ENCODE peak calls at places on chromosomes 12 and 14, in five cellular contexts. One of them, this sample, is unnamed. For H3K4me1, the result is how much of the 10 kb centered on the place peaks cover.

GRCh38 chr12:16350682-16351081 is 3.2 kb downstream of the MGST1 start:
- DNase-seq in PC-3: peak
- DNase-seq in HCT116: peak
- DNase-seq in OCI-LY7: no peak
- DNase-seq in hepatocyte: peak
- DNase-seq in this sample: peak

GRCh38 chr12:122681814-122682213 is 21.3 kb downstream of the HCAR2 start:
- DNase-seq in PC-3: no peak
- DNase-seq in HCT116: no peak
- DNase-seq in OCI-LY7: no peak
- DNase-seq in hepatocyte: no peak
- DNase-seq in this sample: peak

GRCh38 chr12:14810953-14811483 is 3.0 kb downstream of the SMCO3 start:
- DNase-seq in PC-3: peak
- DNase-seq in HCT116: no peak
- DNase-seq in OCI-LY7: peak
- DNase-seq in hepatocyte: peak
- DNase-seq in this sample: peak

GRCh38 chr14:102717211-102717610 is 60.0 kb upstream of the TRAF3 start:
- DNase-seq in PC-3: no peak
- DNase-seq in HCT116: no peak
- DNase-seq in OCI-LY7: no peak
- DNase-seq in hepatocyte: no peak
- DNase-seq in this sample: no peak

GRCh38 chr12:16046266-16046665 is 135.1 kb downstream of the DERA start:
- DNase-seq in PC-3: no peak
- DNase-seq in HCT116: no peak
- DNase-seq in OCI-LY7: no peak
- DNase-seq in hepatocyte: no peak
- DNase-seq in this sample: no peak

GRCh38 chr12:98696036-98696646 is 51.1 kb downstream of the APAF1 start:
- DNase-seq in PC-3: no peak
- DNase-seq in HCT116: no peak
- DNase-seq in OCI-LY7: no peak
- DNase-seq in hepatocyte: no peak
- DNase-seq in this sample: no peak

GRCh38 chr12:93573552-93574223 is 1.2 kb downstream of the SOCS2 start:
- DNase-seq in PC-3: peak
- DNase-seq in HCT116: no peak
- DNase-seq in OCI-LY7: no peak
- DNase-seq in hepatocyte: peak
- DNase-seq in this sample: peak

GRCh38 chr14:71359823-71360222 is 452.6 kb downstream of the PCNX1 start:
- DNase-seq in PC-3: no peak
- DNase-seq in HCT116: no peak
- DNase-seq in OCI-LY7: no peak
- DNase-seq in hepatocyte: no peak
- DNase-seq in this sample: no peak

GRCh38 chr12:46246021-46246700 is 22.7 kb downstream of the SLC38A1 start:
- DNase-seq in PC-3: no peak
- DNase-seq in HCT116: no peak
- DNase-seq in OCI-LY7: no peak
- DNase-seq in hepatocyte: no peak
- DNase-seq in this sample: no peak

GRCh38 chr12:55073043-55074022 is 52.9 kb upstream of the OR9K2 start:
- DNase-seq in PC-3: peak
- DNase-seq in HCT116: peak
- DNase-seq in OCI-LY7: peak
- DNase-seq in hepatocyte: peak
- DNase-seq in this sample: peak

GRCh38 chr14:51643137-51643536 is 8.6 kb upstream of the FRMD6 start:
- DNase-seq in PC-3: peak
- DNase-seq in HCT116: no peak
- DNase-seq in OCI-LY7: no peak
- DNase-seq in hepatocyte: no peak
- DNase-seq in this sample: peak

GRCh38 chr12:131454418-131455217 is 256.3 kb upstream of the SFSWAP start:
- DNase-seq in PC-3: peak
- DNase-seq in HCT116: peak
- DNase-seq in OCI-LY7: peak
- DNase-seq in hepatocyte: peak
- DNase-seq in this sample: peak

DNA sequence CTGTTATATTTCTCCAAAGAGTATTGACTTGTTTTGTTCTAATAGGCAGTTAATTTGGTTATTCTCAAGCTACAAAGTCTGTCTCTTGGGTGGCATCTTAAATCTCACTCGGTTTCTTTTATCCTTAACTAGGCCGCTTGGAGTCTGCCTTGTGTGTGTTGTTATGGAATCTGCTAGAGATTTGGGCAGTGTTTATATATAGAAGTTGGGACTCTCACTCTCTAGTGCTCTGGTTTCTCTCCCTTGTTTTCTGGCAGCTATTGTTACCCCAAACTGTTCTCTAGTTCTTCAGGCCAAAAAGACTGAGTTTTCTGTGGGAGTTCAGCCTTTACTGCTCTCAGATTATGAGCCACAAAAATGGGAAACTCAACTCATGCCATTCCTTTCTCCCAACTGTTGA is 11.0 kb downstream of the PSMA6 start:
- DNase-seq in PC-3: no peak
- DNase-seq in HCT116: no peak
- DNase-seq in OCI-LY7: no peak
- DNase-seq in hepatocyte: no peak
- DNase-seq in this sample: no peak
- H3K4me1 ChIP-seq in PC-3: under half
- H3K4me1 ChIP-seq in HCT116: under half
- H3K4me1 ChIP-seq in OCI-LY7: under half
- H3K4me1 ChIP-seq in hepatocyte: under half
- H3K4me1 ChIP-seq in this sample: under half

GRCh38 chr12:105172037-105172436 is 63.9 kb downstream of the APPL2 start:
- DNase-seq in PC-3: no peak
- DNase-seq in HCT116: no peak
- DNase-seq in OCI-LY7: no peak
- DNase-seq in hepatocyte: no peak
- DNase-seq in this sample: no peak

GRCh38 chr12:105175397-105175990 is 60.5 kb downstream of the APPL2 start:
- DNase-seq in PC-3: no peak
- DNase-seq in HCT116: no peak
- DNase-seq in OCI-LY7: no peak
- DNase-seq in hepatocyte: no peak
- DNase-seq in this sample: no peak

GRCh38 chr12:105177208-105177607 is 58.8 kb downstream of the APPL2 start:
- DNase-seq in PC-3: no peak
- DNase-seq in HCT116: no peak
- DNase-seq in OCI-LY7: no peak
- DNase-seq in hepatocyte: no peak
- DNase-seq in this sample: no peak
- TF ChIP-seq EZH2phosphoT487 in PC-3: no peak
- TF ChIP-seq EZH2phosphoT487 in HCT116: no peak
- TF ChIP-seq EZH2phosphoT487 in OCI-LY7: no peak
- TF ChIP-seq EZH2phosphoT487 in hepatocyte: no peak
- TF ChIP-seq EZH2phosphoT487 in this sample: no peak

GRCh38 chr12:27593266-27593665 is 69.3 kb downstream of the PPFIBP1 start:
- DNase-seq in PC-3: no peak
- DNase-seq in HCT116: no peak
- DNase-seq in OCI-LY7: no peak
- DNase-seq in hepatocyte: no peak
- DNase-seq in this sample: no peak
- H3K27ac ChIP-seq in PC-3: peak
- H3K27ac ChIP-seq in HCT116: no peak
- H3K27ac ChIP-seq in OCI-LY7: no peak
- H3K27ac ChIP-seq in hepatocyte: no peak
- H3K27ac ChIP-seq in this sample: peak

GRCh38 chr14:35083530-35084150 is 37.6 kb downstream of the FAM177A1 start:
- DNase-seq in PC-3: no peak
- DNase-seq in HCT116: no peak
- DNase-seq in OCI-LY7: no peak
- DNase-seq in hepatocyte: no peak
- DNase-seq in this sample: no peak
- H3K4me1 ChIP-seq in PC-3: under half
- H3K4me1 ChIP-seq in HCT116: under half
- H3K4me1 ChIP-seq in OCI-LY7: under half
- H3K4me1 ChIP-seq in hepatocyte: under half
- H3K4me1 ChIP-seq in this sample: under half

DNA sequence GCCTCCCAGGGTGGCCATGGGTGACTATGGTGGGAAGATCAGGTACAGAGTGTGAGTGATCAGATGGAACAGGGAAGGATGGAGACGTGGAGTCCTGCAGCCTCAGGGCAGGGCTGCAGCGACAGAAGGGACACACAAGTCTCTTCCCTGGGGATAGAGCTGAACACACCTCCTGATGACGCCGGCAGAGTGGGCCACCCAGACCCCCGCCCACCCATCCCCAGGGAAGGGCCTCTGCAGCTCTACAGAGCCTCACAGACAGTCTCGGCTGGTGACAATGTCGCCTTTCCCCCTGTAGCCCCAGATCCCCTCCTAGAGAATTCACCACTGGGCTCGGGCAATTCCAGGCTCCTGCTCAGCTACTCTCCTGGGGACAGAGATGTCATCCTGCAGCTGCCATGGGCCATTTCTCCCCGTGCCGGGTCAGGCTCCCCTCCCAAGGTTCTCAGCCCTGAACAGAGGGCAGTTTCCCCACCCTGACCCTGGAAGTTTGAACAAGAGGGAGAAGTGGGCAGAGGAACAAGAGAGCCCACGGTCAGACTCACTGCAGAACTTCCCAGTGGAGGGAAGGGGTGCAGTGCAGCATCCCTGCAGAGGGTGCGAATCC is 115.7 kb downstream of the NCOR2 start:
- DNase-seq in PC-3: no peak
- DNase-seq in HCT116: no peak
- DNase-seq in OCI-LY7: no peak
- DNase-seq in hepatocyte: no peak
- DNase-seq in this sample: no peak
- TF ChIP-seq EZH2phosphoT487 in PC-3: no peak
- TF ChIP-seq EZH2phosphoT487 in HCT116: no peak
- TF ChIP-seq EZH2phosphoT487 in OCI-LY7: no peak
- TF ChIP-seq EZH2phosphoT487 in hepatocyte: no peak
- TF ChIP-seq EZH2phosphoT487 in this sample: no peak